ENCODE peak calls at places on chromosomes 7 and 10, in five cellular contexts. V, I, X, B and U are unnamed samples.

GRCh38 chr10:103739039-103739764 is 116.2 kb downstream of the SH3PXD2A start:
- DNase-seq in V (no peak), I (peak), X (peak), B (peak), U (peak)

GRCh38 chr10:16779375-16779774 is 37.8 kb downstream of the RSU1 start:
- DNase-seq in V (peak), I (no peak), X (no peak), B (no peak), U (no peak)

GRCh38 chr10:17056781-17057191 is 72.8 kb downstream of the CUBN start:
- DNase-seq in V (no peak), I (peak), X (no peak), B (no peak), U (no peak)

GRCh38 chr10:4725917-4726606 is 99.9 kb upstream of the AKR1E2 start:
- DNase-seq in V (peak), I (peak), X (no peak), B (no peak), U (no peak)

GRCh38 chr7:91050677-91051076 is 213.6 kb upstream of the FZD1 start:
- DNase-seq in V (no peak), I (no peak), X (no peak), B (no peak), U (no peak)

GRCh38 chr10:97849491-97850402 is at the start of gene GOLGA7B:
- DNase-seq in V (peak), I (peak), X (no peak), B (peak), U (no peak)

GRCh38 chr7:47326220-47326619 is 255.7 kb downstream of the TNS3 start:
- DNase-seq in V (no peak), I (peak), X (no peak), B (no peak), U (no peak)

GRCh38 chr10:97407211-97407951 is 6.2 kb upstream of the RRP12 start:
- DNase-seq in V (peak), I (peak), X (peak), B (peak), U (peak)

GRCh38 chr10:79315602-79315920 is 31.7 kb upstream of the PPIF start:
- DNase-seq in V (no peak), I (no peak), X (no peak), B (no peak), U (no peak)

GRCh38 chr7:7236041-7236440 is 53.7 kb downstream of the C1GALT1 start:
- DNase-seq in V (no peak), I (no peak), X (no peak), B (no peak), U (no peak)

GRCh38 chr7:7235347-7235746 is 53.0 kb downstream of the C1GALT1 start:
- DNase-seq in V (no peak), I (peak), X (no peak), B (no peak), U (no peak)

GRCh38 chr7:7237978-7238267 is 55.6 kb downstream of the C1GALT1 start:
- DNase-seq in V (no peak), I (no peak), X (no peak), B (no peak), U (no peak)

GRCh38 chr7:7239346-7239745 is 57.0 kb downstream of the C1GALT1 start:
- DNase-seq in V (no peak), I (no peak), X (no peak), B (no peak), U (no peak)

DNA sequence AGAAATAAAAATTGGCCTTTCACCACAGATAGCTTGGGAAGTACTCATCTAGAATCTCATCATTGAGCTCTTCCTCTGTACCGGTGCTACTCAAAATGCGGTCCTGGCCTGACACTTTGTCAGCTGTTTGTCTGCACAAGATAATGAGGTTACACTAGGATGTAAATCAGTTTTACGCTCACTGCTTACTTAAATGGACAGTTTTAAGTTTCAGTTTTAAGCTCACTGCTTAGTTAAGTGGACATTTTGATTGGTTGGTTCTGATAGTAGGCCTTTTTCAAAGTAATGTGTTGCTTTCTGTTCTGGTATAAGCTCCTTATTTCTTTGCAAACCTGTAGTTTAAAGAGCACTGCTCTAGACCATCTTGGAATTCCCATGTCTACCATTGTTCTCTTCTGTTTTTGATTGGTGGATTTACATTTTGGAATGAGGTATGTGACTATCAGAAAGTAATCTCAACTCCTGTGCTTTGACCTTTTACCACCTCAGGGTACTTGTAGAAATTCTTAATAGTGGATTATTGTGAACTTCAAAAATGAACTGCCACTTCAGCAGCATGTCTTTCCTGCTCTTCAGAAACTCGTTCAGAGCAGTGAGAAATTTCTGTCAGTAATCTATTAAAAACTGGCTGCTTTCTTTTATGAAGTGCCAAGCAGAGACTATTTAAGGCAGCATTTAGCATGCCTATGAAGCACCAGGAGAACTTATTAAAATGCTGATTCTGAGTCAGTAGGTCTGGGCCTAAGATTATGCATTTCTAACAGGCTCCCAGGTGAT is 55.0 kb downstream of the C1GALT1 start:
- DNase-seq in V (no peak), I (no peak), X (no peak), B (no peak), U (no peak)
- H3K27ac ChIP-seq in V (no peak), I (no peak), X (peak), B (no peak), U (no peak)

GRCh38 chr7:104946338-104946737 is 67.7 kb upstream of the KMT2E start:
- DNase-seq in V (no peak), I (no peak), X (no peak), B (no peak), U (no peak)
- H3K27ac ChIP-seq in V (no peak), I (peak), X (peak), B (no peak), U (peak)

GRCh38 chr10:99524736-99525380 is 7.9 kb upstream of the NKX2-3 start:
- DNase-seq in V (no peak), I (no peak), X (no peak), B (no peak), U (no peak)

GRCh38 chr10:99523251-99523773 is 9.4 kb upstream of the NKX2-3 start:
- DNase-seq in V (no peak), I (no peak), X (no peak), B (no peak), U (peak)

GRCh38 chr10:99525897-99526296 is 6.8 kb upstream of the NKX2-3 start:
- DNase-seq in V (no peak), I (no peak), X (no peak), B (no peak), U (no peak)

GRCh38 chr10:99522511-99523250 is 10.1 kb upstream of the NKX2-3 start:
- DNase-seq in V (no peak), I (no peak), X (no peak), B (no peak), U (peak)

DNA sequence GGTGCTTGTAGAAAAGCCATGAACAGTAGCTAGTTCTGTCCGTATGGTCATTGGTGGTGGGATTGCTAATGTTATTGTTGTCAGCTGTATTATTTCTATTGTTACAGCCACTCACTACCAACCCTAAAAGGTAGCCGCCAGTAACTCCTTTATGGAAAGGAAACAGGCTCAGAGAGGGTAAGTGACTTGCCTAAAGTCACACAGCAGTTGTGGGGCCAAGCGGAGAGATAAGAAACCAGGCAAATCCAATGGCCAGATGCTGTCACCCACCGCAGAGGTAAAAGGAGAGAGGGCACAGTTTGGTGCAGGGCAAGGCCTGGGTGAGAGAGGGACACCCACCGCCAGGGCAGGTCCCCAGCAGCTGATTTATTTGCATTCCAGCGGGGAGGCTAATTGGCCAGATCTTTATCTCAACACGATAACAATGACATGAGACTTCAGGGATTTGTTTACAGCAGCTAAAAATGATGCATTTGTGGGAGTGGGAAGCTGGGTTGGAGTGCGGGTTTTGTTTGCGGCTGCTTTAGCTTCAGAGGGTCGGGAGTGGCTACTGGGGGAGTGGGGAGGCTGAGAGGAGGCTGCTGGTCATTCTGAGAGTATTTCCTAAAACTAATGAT is 8.6 kb upstream of the NKX2-3 start:
- DNase-seq in V (no peak), I (no peak), X (no peak), B (no peak), U (no peak)
- H3K27ac ChIP-seq in V (no peak), I (no peak), X (no peak), B (no peak), U (peak)

GRCh38 chr10:132521041-132521465 is 16.5 kb upstream of the INPP5A start:
- DNase-seq in V (no peak), I (no peak), X (peak), B (no peak), U (peak)
- H3K27ac ChIP-seq in V (no peak), I (no peak), X (peak), B (no peak), U (peak)

DNA sequence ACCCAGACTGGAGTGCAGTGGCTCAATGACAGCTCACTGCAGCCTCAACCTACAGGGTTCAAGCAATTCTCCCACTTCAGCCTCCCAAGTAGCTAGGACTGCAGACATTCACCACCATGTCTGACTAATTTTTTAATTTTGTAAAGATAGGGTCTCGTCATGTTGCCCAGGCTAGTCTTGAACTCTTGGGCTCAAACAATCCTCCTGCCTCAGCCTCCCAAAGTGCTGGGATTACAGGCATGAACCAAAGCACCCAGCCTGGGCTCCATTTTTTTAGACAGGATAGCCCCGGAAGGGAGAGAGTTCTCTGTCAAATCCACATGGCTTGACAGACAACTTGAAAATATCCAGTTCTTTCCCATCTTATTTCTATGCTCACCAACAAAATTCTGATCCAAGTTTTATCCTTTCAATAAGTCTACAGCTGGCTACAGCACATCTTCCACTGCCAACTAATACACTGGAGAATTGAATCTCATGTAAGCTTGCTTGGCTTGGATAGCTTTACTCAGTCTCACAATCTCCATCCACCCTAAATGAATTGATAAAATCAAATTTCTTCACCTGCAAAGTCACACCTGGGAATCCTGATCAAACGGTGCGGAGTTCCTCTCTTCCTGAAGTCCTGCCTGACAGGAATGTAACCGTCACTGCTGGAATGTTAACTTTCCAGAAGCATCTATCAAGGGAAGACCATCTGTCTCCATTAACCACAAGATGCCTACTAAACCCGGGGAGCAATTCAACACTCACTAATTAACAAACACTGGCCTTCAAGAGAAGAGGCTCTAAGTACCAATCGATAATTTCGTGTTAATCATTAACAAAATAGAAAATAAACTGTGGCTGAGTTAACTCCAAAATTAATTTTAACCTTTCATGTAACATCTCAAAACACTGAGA is 239.7 kb upstream of the MKLN1 start:
- DNase-seq in V (no peak), I (no peak), X (no peak), B (no peak), U (no peak)
- H3K27ac ChIP-seq in V (no peak), I (no peak), X (no peak), B (no peak), U (no peak)

DNA sequence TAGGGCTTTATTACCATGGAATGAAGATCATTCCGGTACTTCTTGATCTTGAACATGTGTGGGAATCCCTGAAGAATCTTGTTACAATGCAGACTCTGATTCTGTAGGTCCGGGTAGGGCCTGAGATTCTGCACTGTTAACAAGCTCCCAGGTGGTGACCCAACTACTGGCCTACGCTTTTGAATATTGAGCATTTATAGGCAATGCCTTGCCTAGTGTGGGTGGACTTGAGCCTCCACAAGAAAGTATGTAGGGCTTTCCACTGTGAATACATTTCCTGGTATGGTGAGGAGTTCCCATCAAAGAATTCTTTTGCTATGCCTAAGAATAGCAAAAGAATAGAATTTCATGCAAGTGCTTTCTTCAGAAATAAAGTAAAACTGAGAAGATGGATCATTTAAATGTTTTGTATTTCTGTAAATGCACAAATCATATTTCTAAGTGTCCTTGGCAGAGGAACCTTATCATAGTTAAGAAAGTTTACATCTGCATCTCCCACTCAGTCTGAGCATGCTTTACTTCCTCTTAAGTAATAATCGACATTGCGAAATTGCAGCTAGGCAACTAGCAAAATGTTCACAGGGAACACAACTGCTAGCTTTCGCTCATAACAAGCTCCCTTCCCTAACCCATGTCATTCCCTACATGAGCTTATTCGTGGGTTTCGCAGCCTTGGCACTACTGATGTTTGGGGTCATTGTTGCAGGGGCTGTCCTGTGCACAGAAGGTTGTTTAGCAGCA is 71.4 kb downstream of the AHR start:
- DNase-seq in V (peak), I (peak), X (peak), B (no peak), U (no peak)
- H3K27ac ChIP-seq in V (no peak), I (peak), X (no peak), B (no peak), U (no peak)

GRCh38 chr10:109914966-109915365 is 8.3 kb downstream of the XPNPEP1 start:
- DNase-seq in V (peak), I (peak), X (peak), B (no peak), U (no peak)
- H3K27ac ChIP-seq in V (no peak), I (no peak), X (peak), B (no peak), U (peak)

DNA sequence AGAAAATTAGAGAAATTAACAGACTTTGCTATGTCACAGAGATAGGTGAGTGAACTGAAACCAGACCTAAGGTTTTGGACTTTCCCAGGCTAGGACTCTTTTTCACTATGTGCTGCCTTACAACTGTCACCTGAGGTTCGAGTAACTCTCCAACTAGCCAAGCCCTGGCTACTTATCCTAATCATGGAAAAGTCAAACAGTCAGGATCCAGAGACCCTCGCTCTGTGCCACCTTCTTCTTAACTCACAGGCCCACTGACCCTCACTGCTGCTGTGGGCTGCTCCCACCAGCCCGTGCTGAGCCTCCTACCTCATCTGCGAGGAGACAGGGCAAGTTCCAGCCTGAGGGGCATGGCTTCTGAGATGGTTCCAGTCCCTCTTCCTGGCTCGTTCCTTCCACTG is 211.4 kb upstream of the KLF14 start:
- DNase-seq in V (no peak), I (no peak), X (no peak), B (no peak), U (no peak)
- H3K27ac ChIP-seq in V (peak), I (peak), X (peak), B (no peak), U (peak)

GRCh38 chr7:155352076-155352752 is 54.5 kb downstream of the INSIG1 start:
- DNase-seq in V (no peak), I (no peak), X (no peak), B (no peak), U (peak)

GRCh38 chr7:155352753-155353115 is 55.1 kb downstream of the INSIG1 start:
- DNase-seq in V (no peak), I (no peak), X (no peak), B (no peak), U (peak)

GRCh38 chr7:155354371-155355048 is 56.8 kb downstream of the INSIG1 start:
- DNase-seq in V (no peak), I (no peak), X (no peak), B (no peak), U (no peak)

GRCh38 chr7:155355176-155355575 is 57.5 kb downstream of the INSIG1 start:
- DNase-seq in V (no peak), I (no peak), X (no peak), B (no peak), U (no peak)

DNA sequence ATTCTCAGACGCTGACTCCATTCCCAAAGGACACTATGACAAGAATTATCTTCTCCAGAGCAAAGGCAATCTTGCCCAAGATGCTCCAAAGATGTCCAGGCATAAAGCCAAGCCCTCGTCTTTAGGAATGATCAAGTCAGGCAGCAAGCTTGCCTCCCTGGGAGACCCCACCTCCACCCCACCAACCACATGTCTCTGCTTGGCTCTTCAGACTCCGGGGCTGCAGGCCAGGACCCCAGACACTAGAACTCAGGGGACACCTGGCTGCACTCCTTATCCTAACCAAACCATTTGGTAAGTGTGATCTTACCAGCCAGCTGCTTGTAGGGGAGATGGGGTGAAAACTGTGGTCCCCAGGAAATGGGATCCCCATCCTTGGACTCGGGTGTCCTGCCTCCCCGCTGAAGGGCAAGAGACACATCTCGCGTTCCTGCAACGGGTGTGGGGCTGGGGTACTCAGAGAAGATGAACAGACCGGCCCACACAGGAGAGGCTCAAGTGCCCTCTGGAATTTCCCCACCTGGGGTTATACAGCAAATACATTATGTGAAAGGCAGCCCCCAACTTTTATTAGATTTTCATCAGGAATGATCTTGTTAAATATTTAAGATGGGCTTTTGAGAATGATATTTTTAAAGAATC is 55.7 kb downstream of the INSIG1 start:
- DNase-seq in V (no peak), I (no peak), X (no peak), B (no peak), U (peak)
- H3K27ac ChIP-seq in V (no peak), I (no peak), X (no peak), B (no peak), U (no peak)

GRCh38 chr7:74048999-74049599 is 21.1 kb downstream of the ELN start:
- DNase-seq in V (no peak), I (no peak), X (no peak), B (no peak), U (no peak)

GRCh38 chr7:74051193-74051592 is 23.2 kb downstream of the ELN start:
- DNase-seq in V (no peak), I (no peak), X (no peak), B (no peak), U (no peak)

GRCh38 chr7:74047804-74048380 is 19.9 kb downstream of the ELN start:
- DNase-seq in V (no peak), I (no peak), X (no peak), B (no peak), U (no peak)

GRCh38 chr7:74051629-74052410 is 23.8 kb downstream of the ELN start:
- DNase-seq in V (no peak), I (no peak), X (no peak), B (no peak), U (no peak)

GRCh38 chr7:74049997-74050798 is 22.2 kb downstream of the ELN start:
- DNase-seq in V (no peak), I (no peak), X (no peak), B (no peak), U (no peak)
- H3K27ac ChIP-seq in V (no peak), I (no peak), X (no peak), B (no peak), U (no peak)